ENCODE peak calls at places on chromosomes 11 and 22, in six cellular contexts. A, H, W, D, Q and U are unnamed samples.
A peak's percentile ranks its signal among the peaks of the same experiment; 100 is the strongest.

GRCh38 chr11:20060180-20060579 is 100.1 kb downstream of the DBX1 start:
- DNase-seq in W (no peak), D (no peak), H (no peak), Q (no peak), A (no peak), U (no peak)

GRCh38 chr11:74641905-74642304 is 49.5 kb downstream of the POLD3 start:
- DNase-seq in Q (no peak), D (no peak), A (peak; percentile 48), W (no peak), H (no peak), U (no peak)

GRCh38 chr11:34976496-34976895 is 60.1 kb downstream of the PDHX start:
- DNase-seq in A (no peak), D (no peak), H (no peak), Q (no peak), W (no peak), U (no peak)

GRCh38 chr11:115499241-115499799 is 4.9 kb downstream of the CADM1 start:
- DNase-seq in A (no peak), H (no peak), D (no peak), Q (no peak), W (no peak), U (no peak)

GRCh38 chr11:40759341-40759740 is 700.1 kb downstream of the LRRC4C start:
- DNase-seq in Q (no peak), D (no peak), H (no peak), W (no peak), A (no peak), U (no peak)

GRCh38 chr11:23729088-23729487 is 767.8 kb upstream of the LUZP2 start:
- DNase-seq in A (no peak), D (no peak), Q (no peak), W (no peak), H (no peak), U (no peak)

GRCh38 chr11:9263840-9264380 is 1.2 kb downstream of the DENND5A start:
- DNase-seq in A (no peak), W (peak; percentile 53), D (no peak), H (peak; percentile 89), Q (no peak), U (no peak)

GRCh38 chr11:65439331-65440181 is 17.0 kb downstream of the NEAT1 start:
- DNase-seq in W (no peak), D (no peak), Q (peak; percentile 16), A (peak; percentile 8), H (no peak), U (no peak)

GRCh38 chr11:123235117-123235686 is 40.2 kb upstream of the CLMP start:
- DNase-seq in H (peak; percentile 41), Q (peak; percentile 75), D (no peak), A (peak; percentile 78), W (peak; percentile 17), U (no peak)

GRCh38 chr11:36233226-36233625 is 56.0 kb downstream of the COMMD9 start:
- DNase-seq in A (no peak), D (no peak), Q (no peak), W (no peak), H (no peak), U (no peak)

GRCh38 chr11:1151366-1152315 is 6.1 kb upstream of the MUC5AC start:
- DNase-seq in W (no peak), Q (peak; percentile 9), H (no peak), A (no peak), D (no peak), U (no peak)

GRCh38 chr11:121456816-121457431 is 4.2 kb upstream of the SORL1-AS1 start:
- DNase-seq in W (no peak), D (no peak), A (no peak), H (no peak), Q (no peak), U (no peak)

GRCh38 chr22:24419480-24419860 is 7.9 kb upstream of the ADORA2A start:
- DNase-seq in A (no peak), W (no peak), H (no peak), Q (peak; percentile 19), D (no peak), U (no peak)

GRCh38 chr22:23574877-23575276 is 5.2 kb downstream of the IGLL1 start:
- DNase-seq in D (no peak), W (no peak), Q (no peak), H (no peak), A (no peak), U (no peak)

GRCh38 chr22:37121887-37122591 is 12.5 kb upstream of the TMPRSS6 start:
- DNase-seq in H (peak; percentile 89), A (no peak), Q (no peak), W (peak; percentile 83), D (no peak), U (no peak)

GRCh38 chr22:18975434-18976196 is 39.5 kb upstream of the PRODH start:
- DNase-seq in H (no peak), A (no peak), D (no peak), Q (no peak), W (no peak), U (no peak)

GRCh38 chr11:46367244-46367915 is 14.1 kb upstream of the MDK start:
- DNase-seq in Q (peak; percentile 75), A (peak; percentile 72), H (peak; percentile 72), D (no peak), W (peak; percentile 66), U (no peak)

GRCh38 chr11:126733685-126734084 is 266.9 kb downstream of the KIRREL3 start:
- DNase-seq in H (no peak), D (no peak), A (no peak), W (no peak), Q (no peak), U (no peak)

GRCh38 chr22:17869285-17870096 is 95.2 kb upstream of the BID start:
- DNase-seq in D (no peak), W (no peak), H (no peak), A (no peak), Q (no peak), U (no peak)